ENCODE peak calls at places on chromosome 20, in four cellular contexts. V, Y, X and M are unnamed samples.

GRCh38 chr20:61929561-61929960 is 136.1 kb downstream of the TAF4 start:
- DNase-seq in V (no peak), Y (no peak), X (no peak), M (no peak)

GRCh38 chr20:34945315-34946077 is 10.1 kb downstream of the GSS start:
- DNase-seq in Y (no peak), V (no peak), X (no peak), M (no peak)

GRCh38 chr20:37973059-37973910 is 60.0 kb downstream of the TTI1 start:
- DNase-seq in X (no peak), Y (no peak), V (no peak), M (no peak)

GRCh38 chr20:25738198-25738597 is 41.5 kb upstream of the ZNF337 start:
- DNase-seq in Y (peak), V (no peak), X (no peak), M (no peak)

GRCh38 chr20:25199473-25200265 is 4.2 kb downstream of the ENTPD6 start:
- DNase-seq in X (no peak), V (no peak), Y (no peak), M (no peak)

GRCh38 chr20:57075181-57075580 is 191.3 kb downstream of the BMP7 start:
- DNase-seq in Y (no peak), V (no peak), X (no peak), M (no peak)

GRCh38 chr20:3896853-3897252 is 7.7 kb downstream of the PANK2 start:
- DNase-seq in X (no peak), V (no peak), Y (no peak), M (no peak)

GRCh38 chr20:57665589-57665971 is 44.2 kb downstream of the PMEPA1 start:
- DNase-seq in Y (no peak), V (no peak), X (no peak), M (no peak)

GRCh38 chr20:23335521-23335920 is 15.1 kb upstream of the NXT1 start:
- DNase-seq in Y (no peak), V (no peak), X (no peak), M (no peak)

GRCh38 chr20:17841751-17842191 is 126.8 kb downstream of the SNX5 start:
- DNase-seq in V (no peak), X (no peak), Y (peak), M (no peak)

GRCh38 chr20:19211661-19212523 is 550 bp upstream of the SLC24A3 start:
- DNase-seq in Y (no peak), V (no peak), X (no peak), M (no peak)

GRCh38 chr20:32762754-32763201 is 593 bp downstream of the DNMT3B start:
- DNase-seq in V (no peak), Y (no peak), X (no peak), M (peak)